ENCODE peak calls at places on chromosomes 4 and X, in four cellular contexts. One of them, this sample, is unnamed.

GRCh38 chr4:174365018-174365587 is 81.4 kb downstream of the CEP44 start:
- DNase-seq in GM06990: peak
- DNase-seq in HFFc6: peak
- DNase-seq in heart right ventricle: peak
- DNase-seq in this sample: no peak

GRCh38 chr4:77797239-77797638 is 21.9 kb downstream of the CNOT6L start:
- DNase-seq in GM06990: no peak
- DNase-seq in HFFc6: no peak
- DNase-seq in heart right ventricle: no peak
- DNase-seq in this sample: no peak

GRCh38 chr4:136755531-136755916 is 776.8 kb downstream of the PCDH18 start:
- DNase-seq in GM06990: no peak
- DNase-seq in HFFc6: no peak
- DNase-seq in heart right ventricle: no peak
- DNase-seq in this sample: no peak

GRCh38 chr4:57114973-57115372 is 4.8 kb upstream of the IGFBP7 start:
- DNase-seq in GM06990: no peak
- DNase-seq in HFFc6: peak
- DNase-seq in heart right ventricle: no peak
- DNase-seq in this sample: no peak

GRCh38 chr4:175298119-175298518 is 380.0 kb downstream of the ADAM29 start:
- DNase-seq in GM06990: no peak
- DNase-seq in HFFc6: no peak
- DNase-seq in heart right ventricle: no peak
- DNase-seq in this sample: no peak

GRCh38 chr4:184265566-184266351 is 48.1 kb upstream of the ENPP6 start:
- DNase-seq in GM06990: peak
- DNase-seq in HFFc6: peak
- DNase-seq in heart right ventricle: no peak
- DNase-seq in this sample: no peak

GRCh38 chr4:48141048-48141447 is 7.0 kb upstream of the TXK start:
- DNase-seq in GM06990: no peak
- DNase-seq in HFFc6: peak
- DNase-seq in heart right ventricle: no peak
- DNase-seq in this sample: peak

GRCh38 chrX:70254909-70255308 is 5.1 kb downstream of the P2RY4 start:
- DNase-seq in GM06990: no peak
- DNase-seq in HFFc6: no peak
- DNase-seq in heart right ventricle: no peak
- DNase-seq in this sample: no peak

GRCh38 chrX:15930585-15930984 is 76.0 kb upstream of the AP1S2 start:
- DNase-seq in GM06990: peak
- DNase-seq in HFFc6: no peak
- DNase-seq in heart right ventricle: no peak
- DNase-seq in this sample: peak

GRCh38 chr4:7417639-7418038 is 17.1 kb downstream of the PSAPL1 start:
- DNase-seq in GM06990: no peak
- DNase-seq in HFFc6: no peak
- DNase-seq in heart right ventricle: no peak
- DNase-seq in this sample: no peak

GRCh38 chr4:7416745-7417432 is 17.8 kb downstream of the PSAPL1 start:
- DNase-seq in GM06990: no peak
- DNase-seq in HFFc6: no peak
- DNase-seq in heart right ventricle: no peak
- DNase-seq in this sample: no peak

GRCh38 chr4:7419961-7420660 is 14.6 kb downstream of the PSAPL1 start:
- DNase-seq in GM06990: no peak
- DNase-seq in HFFc6: no peak
- DNase-seq in heart right ventricle: no peak
- DNase-seq in this sample: no peak

GRCh38 chr4:7415927-7416686 is 18.6 kb downstream of the PSAPL1 start:
- DNase-seq in GM06990: no peak
- DNase-seq in HFFc6: no peak
- DNase-seq in heart right ventricle: no peak
- DNase-seq in this sample: no peak

GRCh38 chr4:7418131-7418943 is 16.4 kb downstream of the PSAPL1 start:
- DNase-seq in GM06990: no peak
- DNase-seq in HFFc6: no peak
- DNase-seq in heart right ventricle: no peak
- DNase-seq in this sample: no peak
- TF ChIP-seq CTCF in GM06990: no peak
- TF ChIP-seq CTCF in HFFc6: peak
- TF ChIP-seq CTCF in heart right ventricle: no peak
- TF ChIP-seq CTCF in this sample: no peak

GRCh38 chr4:124803641-124804040 is 91.1 kb upstream of the ANKRD50 start:
- DNase-seq in GM06990: no peak
- DNase-seq in HFFc6: no peak
- DNase-seq in heart right ventricle: no peak
- DNase-seq in this sample: no peak
- TF ChIP-seq CTCF in GM06990: no peak
- TF ChIP-seq CTCF in HFFc6: no peak
- TF ChIP-seq CTCF in heart right ventricle: no peak
- TF ChIP-seq CTCF in this sample: no peak

DNA sequence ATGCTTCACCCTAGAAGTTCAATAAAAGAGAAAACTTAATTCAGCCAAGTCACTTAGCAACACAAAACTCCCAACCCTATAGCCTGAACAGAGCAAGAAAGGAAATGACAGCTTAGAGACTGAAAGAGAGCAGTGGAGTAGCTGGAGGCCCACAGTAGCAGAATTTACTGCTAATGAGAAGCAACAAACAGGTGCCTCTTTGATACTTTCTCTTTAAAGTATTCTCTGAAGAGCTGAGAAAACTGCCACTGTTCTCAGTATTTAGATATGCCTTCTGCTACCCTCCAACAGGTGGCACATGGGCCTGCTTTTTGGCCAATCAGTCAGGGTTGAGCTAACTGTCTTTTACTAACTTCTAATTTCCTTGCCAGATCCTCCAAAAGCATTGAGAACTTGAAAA is 240.0 kb downstream of the GPC3 start:
- DNase-seq in GM06990: no peak
- DNase-seq in HFFc6: no peak
- DNase-seq in heart right ventricle: no peak
- DNase-seq in this sample: no peak
- TF ChIP-seq CTCF in GM06990: peak
- TF ChIP-seq CTCF in HFFc6: no peak
- TF ChIP-seq CTCF in heart right ventricle: no peak
- TF ChIP-seq CTCF in this sample: no peak

DNA sequence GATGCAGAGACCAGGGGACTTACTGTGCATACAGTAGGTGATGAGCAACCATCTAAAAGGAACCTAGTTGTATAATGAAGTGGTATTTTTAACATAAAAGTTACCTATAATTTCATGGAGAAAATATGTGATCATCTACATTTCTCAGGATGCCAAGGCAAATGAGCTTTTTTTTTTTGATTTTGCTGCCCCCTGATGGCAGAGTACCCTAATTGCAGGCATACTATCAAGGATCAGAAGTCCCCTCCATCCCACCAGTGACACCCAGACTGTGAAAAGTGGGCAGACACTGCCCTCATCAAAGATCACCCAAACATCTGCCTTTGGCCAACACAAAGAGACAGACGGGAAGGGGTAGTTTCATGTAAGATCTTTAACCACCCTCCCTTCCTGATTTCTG is 9.6 kb upstream of the ABLIM2 start:
- DNase-seq in GM06990: no peak
- DNase-seq in HFFc6: no peak
- DNase-seq in heart right ventricle: no peak
- DNase-seq in this sample: no peak
- TF ChIP-seq CTCF in GM06990: peak
- TF ChIP-seq CTCF in HFFc6: peak
- TF ChIP-seq CTCF in heart right ventricle: no peak
- TF ChIP-seq CTCF in this sample: peak

GRCh38 chrX:47158131-47158530 is 13.1 kb downstream of the RBM10 start:
- DNase-seq in GM06990: no peak
- DNase-seq in HFFc6: no peak
- DNase-seq in heart right ventricle: no peak
- DNase-seq in this sample: no peak
- TF ChIP-seq CTCF in GM06990: no peak
- TF ChIP-seq CTCF in HFFc6: peak
- TF ChIP-seq CTCF in heart right ventricle: no peak
- TF ChIP-seq CTCF in this sample: no peak

DNA sequence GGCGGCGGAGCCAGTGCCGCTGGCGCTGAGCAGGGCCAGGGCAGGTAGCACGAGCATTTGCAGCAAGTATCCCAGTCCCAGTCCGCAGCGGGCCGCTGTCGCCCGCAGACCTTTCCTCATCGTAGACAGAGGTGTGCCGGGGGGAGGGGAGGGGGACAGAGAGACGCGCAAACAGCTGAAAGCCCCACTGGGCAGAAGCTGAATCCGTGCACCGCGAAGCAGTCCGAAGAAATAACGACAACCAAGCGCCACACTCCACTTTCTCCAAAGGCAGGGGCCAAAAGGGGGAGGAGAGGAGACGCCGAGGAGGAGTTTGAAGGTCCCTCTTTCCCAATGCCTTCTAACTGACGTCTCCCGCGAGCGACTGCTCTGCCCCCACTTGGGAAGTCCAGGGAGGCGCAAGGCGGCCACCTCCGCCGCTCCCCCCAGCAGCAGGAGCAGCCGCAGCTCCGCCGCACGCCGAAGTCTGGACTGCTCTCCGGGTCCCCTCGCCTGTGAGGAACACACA is at the start of gene UNC5C:
- DNase-seq in GM06990: peak
- DNase-seq in HFFc6: no peak
- DNase-seq in heart right ventricle: peak
- DNase-seq in this sample: no peak
- TF ChIP-seq CTCF in GM06990: no peak
- TF ChIP-seq CTCF in HFFc6: no peak
- TF ChIP-seq CTCF in heart right ventricle: no peak
- TF ChIP-seq CTCF in this sample: no peak

GRCh38 chr4:4625488-4625887 is 83.6 kb upstream of the STX18 start:
- DNase-seq in GM06990: no peak
- DNase-seq in HFFc6: peak
- DNase-seq in heart right ventricle: no peak
- DNase-seq in this sample: no peak

GRCh38 chr4:4614925-4615678 is 73.3 kb upstream of the STX18 start:
- DNase-seq in GM06990: no peak
- DNase-seq in HFFc6: peak
- DNase-seq in heart right ventricle: no peak
- DNase-seq in this sample: no peak

GRCh38 chr4:4618846-4619245 is 77.0 kb upstream of the STX18 start:
- DNase-seq in GM06990: no peak
- DNase-seq in HFFc6: no peak
- DNase-seq in heart right ventricle: no peak
- DNase-seq in this sample: no peak

DNA sequence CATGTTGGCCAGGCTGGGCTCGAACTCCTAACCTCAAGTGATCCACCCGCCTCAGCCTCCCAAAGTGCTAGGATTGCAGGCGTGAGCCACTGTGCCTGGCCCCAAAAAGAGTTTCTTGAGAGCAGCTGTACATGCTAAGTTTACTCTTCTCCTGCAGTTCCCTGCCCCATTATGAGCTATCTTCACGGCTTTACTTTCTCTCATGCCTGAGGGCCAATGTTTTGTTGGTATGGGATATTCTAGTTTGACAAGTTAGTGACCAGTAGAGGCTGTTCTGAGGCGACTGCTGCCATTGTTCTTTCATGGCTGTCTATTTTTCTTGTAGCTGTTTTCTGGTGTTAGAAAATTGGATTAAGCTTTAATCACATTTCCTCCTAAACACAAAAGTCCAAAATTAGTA is 78.0 kb upstream of the STX18 start:
- DNase-seq in GM06990: no peak
- DNase-seq in HFFc6: no peak
- DNase-seq in heart right ventricle: no peak
- DNase-seq in this sample: no peak
- TF ChIP-seq CTCF in GM06990: no peak
- TF ChIP-seq CTCF in HFFc6: no peak
- TF ChIP-seq CTCF in heart right ventricle: no peak
- TF ChIP-seq CTCF in this sample: no peak

GRCh38 chr4:40719008-40719623 is 30.6 kb upstream of the NSUN7 start:
- DNase-seq in GM06990: no peak
- DNase-seq in HFFc6: peak
- DNase-seq in heart right ventricle: no peak
- DNase-seq in this sample: peak
- TF ChIP-seq CTCF in GM06990: peak
- TF ChIP-seq CTCF in HFFc6: peak
- TF ChIP-seq CTCF in heart right ventricle: no peak
- TF ChIP-seq CTCF in this sample: peak

DNA sequence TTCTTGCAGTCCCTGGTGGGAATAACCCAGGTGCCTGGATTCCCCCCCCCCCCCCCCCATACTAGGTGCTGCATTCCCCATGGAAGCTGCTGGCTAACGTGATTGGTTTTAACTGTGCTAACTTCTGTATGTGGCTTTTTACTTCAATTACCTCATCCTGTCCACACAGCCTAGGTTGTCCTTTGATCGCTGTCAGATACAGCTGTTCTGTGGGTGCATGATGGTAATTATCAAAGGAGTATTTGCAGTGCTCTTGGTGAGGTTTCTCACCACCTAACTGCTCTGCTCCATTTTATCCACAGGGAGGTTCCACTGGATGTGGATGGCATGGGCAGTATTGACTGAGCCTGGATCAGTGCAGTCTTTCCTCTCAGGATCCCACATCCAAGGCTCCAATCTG is 93.0 kb downstream of the ZNF518B start:
- DNase-seq in GM06990: no peak
- DNase-seq in HFFc6: no peak
- DNase-seq in heart right ventricle: no peak
- DNase-seq in this sample: no peak
- TF ChIP-seq CTCF in GM06990: no peak
- TF ChIP-seq CTCF in HFFc6: no peak
- TF ChIP-seq CTCF in heart right ventricle: no peak
- TF ChIP-seq CTCF in this sample: no peak

DNA sequence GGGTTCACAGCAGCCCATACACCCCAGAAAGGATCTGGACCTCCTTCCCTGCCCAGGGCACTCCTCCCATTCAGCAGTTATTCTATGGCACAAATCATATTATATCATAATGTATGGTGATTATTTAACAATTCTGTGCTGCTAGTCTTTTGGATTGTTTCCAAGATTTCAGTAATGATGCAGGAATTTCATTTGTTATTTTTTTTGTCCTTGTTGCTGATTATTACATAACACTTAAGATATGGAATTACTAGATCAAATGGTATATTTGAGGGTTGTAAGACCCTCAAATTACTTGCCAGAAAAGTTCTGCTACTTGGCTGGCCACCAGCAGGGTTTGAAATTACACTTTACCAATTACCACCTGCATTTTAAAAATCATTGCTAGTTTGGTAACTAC is 36.4 kb downstream of the QDPR start:
- DNase-seq in GM06990: no peak
- DNase-seq in HFFc6: no peak
- DNase-seq in heart right ventricle: no peak
- DNase-seq in this sample: no peak
- TF ChIP-seq CTCF in GM06990: no peak
- TF ChIP-seq CTCF in HFFc6: no peak
- TF ChIP-seq CTCF in heart right ventricle: no peak
- TF ChIP-seq CTCF in this sample: no peak

This sample was measured in GM13977.